ENCODE peak calls at places on chromosomes 3 and 15, in eight cellular contexts. One of them, this sample, is unnamed.

GRCh38 chr3:168096210-168096795 is 579 bp upstream of the GOLIM4 start:
- DNase-seq in B cell: peak
- DNase-seq in heart left ventricle: no peak
- DNase-seq in fibroblast of pulmonary artery: peak
- DNase-seq in astrocyte of the spinal cord: peak
- DNase-seq in stimulated activated CD4-positive, alpha-beta T cell treated with anti-CD3 and anti-CD28 coated beads, TNF-alpha, amount 100 ng/mL, for 1 hour: no peak
- DNase-seq in AG09319: peak
- DNase-seq in stimulated activated naive CD8-positive, alpha-beta T cell treated with anti-CD3 and anti-CD28 coated beads, Interleukin-15, Interleukin-2, amounts not matched to agents 100 U/mL and 50 U/mL, for 24 hours: peak
- DNase-seq in this sample: peak

GRCh38 chr15:48962662-48963523 is 826 bp downstream of the SHC4 start:
- DNase-seq in fibroblast of pulmonary artery: peak
- DNase-seq in stimulated activated CD4-positive, alpha-beta T cell treated with anti-CD3 and anti-CD28 coated beads, TNF-alpha, amount 100 ng/mL, for 1 hour: no peak
- DNase-seq in B cell: peak
- DNase-seq in astrocyte of the spinal cord: peak
- DNase-seq in heart left ventricle: no peak
- DNase-seq in AG09319: no peak
- DNase-seq in stimulated activated naive CD8-positive, alpha-beta T cell treated with anti-CD3 and anti-CD28 coated beads, Interleukin-15, Interleukin-2, amounts not matched to agents 100 U/mL and 50 U/mL, for 24 hours: peak
- DNase-seq in this sample: peak

GRCh38 chr3:167941234-167941995 is 154.3 kb downstream of the GOLIM4 start:
- DNase-seq in AG09319: peak
- DNase-seq in astrocyte of the spinal cord: peak
- DNase-seq in stimulated activated naive CD8-positive, alpha-beta T cell treated with anti-CD3 and anti-CD28 coated beads, Interleukin-15, Interleukin-2, amounts not matched to agents 100 U/mL and 50 U/mL, for 24 hours: no peak
- DNase-seq in stimulated activated CD4-positive, alpha-beta T cell treated with anti-CD3 and anti-CD28 coated beads, TNF-alpha, amount 100 ng/mL, for 1 hour: no peak
- DNase-seq in B cell: no peak
- DNase-seq in fibroblast of pulmonary artery: peak
- DNase-seq in heart left ventricle: peak
- DNase-seq in this sample: peak

GRCh38 chr3:125022186-125022585 is 33.6 kb downstream of the HEG1 start:
- DNase-seq in AG09319: no peak
- DNase-seq in astrocyte of the spinal cord: no peak
- DNase-seq in B cell: no peak
- DNase-seq in fibroblast of pulmonary artery: no peak
- DNase-seq in heart left ventricle: no peak
- DNase-seq in stimulated activated CD4-positive, alpha-beta T cell treated with anti-CD3 and anti-CD28 coated beads, TNF-alpha, amount 100 ng/mL, for 1 hour: no peak
- DNase-seq in stimulated activated naive CD8-positive, alpha-beta T cell treated with anti-CD3 and anti-CD28 coated beads, Interleukin-15, Interleukin-2, amounts not matched to agents 100 U/mL and 50 U/mL, for 24 hours: no peak
- DNase-seq in this sample: no peak

GRCh38 chr3:20185364-20185732 is 658 bp downstream of the SGO1 start:
- DNase-seq in AG09319: no peak
- DNase-seq in astrocyte of the spinal cord: no peak
- DNase-seq in heart left ventricle: no peak
- DNase-seq in B cell: no peak
- DNase-seq in stimulated activated CD4-positive, alpha-beta T cell treated with anti-CD3 and anti-CD28 coated beads, TNF-alpha, amount 100 ng/mL, for 1 hour: no peak
- DNase-seq in stimulated activated naive CD8-positive, alpha-beta T cell treated with anti-CD3 and anti-CD28 coated beads, Interleukin-15, Interleukin-2, amounts not matched to agents 100 U/mL and 50 U/mL, for 24 hours: peak
- DNase-seq in fibroblast of pulmonary artery: peak
- DNase-seq in this sample: peak

GRCh38 chr15:72011291-72011940 is 106.5 kb downstream of the MYO9A start:
- DNase-seq in stimulated activated naive CD8-positive, alpha-beta T cell treated with anti-CD3 and anti-CD28 coated beads, Interleukin-15, Interleukin-2, amounts not matched to agents 100 U/mL and 50 U/mL, for 24 hours: no peak
- DNase-seq in heart left ventricle: no peak
- DNase-seq in fibroblast of pulmonary artery: no peak
- DNase-seq in AG09319: no peak
- DNase-seq in stimulated activated CD4-positive, alpha-beta T cell treated with anti-CD3 and anti-CD28 coated beads, TNF-alpha, amount 100 ng/mL, for 1 hour: no peak
- DNase-seq in B cell: no peak
- DNase-seq in astrocyte of the spinal cord: no peak
- DNase-seq in this sample: no peak

GRCh38 chr15:68503213-68503612 is 71.2 kb upstream of the ITGA11 start:
- DNase-seq in fibroblast of pulmonary artery: no peak
- DNase-seq in stimulated activated CD4-positive, alpha-beta T cell treated with anti-CD3 and anti-CD28 coated beads, TNF-alpha, amount 100 ng/mL, for 1 hour: no peak
- DNase-seq in stimulated activated naive CD8-positive, alpha-beta T cell treated with anti-CD3 and anti-CD28 coated beads, Interleukin-15, Interleukin-2, amounts not matched to agents 100 U/mL and 50 U/mL, for 24 hours: no peak
- DNase-seq in heart left ventricle: no peak
- DNase-seq in B cell: no peak
- DNase-seq in astrocyte of the spinal cord: no peak
- DNase-seq in AG09319: no peak
- DNase-seq in this sample: no peak

GRCh38 chr3:24678441-24678865 is 183.8 kb upstream of the THRB start:
- DNase-seq in B cell: no peak
- DNase-seq in AG09319: peak
- DNase-seq in heart left ventricle: no peak
- DNase-seq in stimulated activated naive CD8-positive, alpha-beta T cell treated with anti-CD3 and anti-CD28 coated beads, Interleukin-15, Interleukin-2, amounts not matched to agents 100 U/mL and 50 U/mL, for 24 hours: peak
- DNase-seq in fibroblast of pulmonary artery: peak
- DNase-seq in astrocyte of the spinal cord: peak
- DNase-seq in stimulated activated CD4-positive, alpha-beta T cell treated with anti-CD3 and anti-CD28 coated beads, TNF-alpha, amount 100 ng/mL, for 1 hour: no peak
- DNase-seq in this sample: no peak

GRCh38 chr3:46615050-46615449 is 2.7 kb downstream of the FAM240A start:
- DNase-seq in AG09319: no peak
- DNase-seq in fibroblast of pulmonary artery: no peak
- DNase-seq in stimulated activated naive CD8-positive, alpha-beta T cell treated with anti-CD3 and anti-CD28 coated beads, Interleukin-15, Interleukin-2, amounts not matched to agents 100 U/mL and 50 U/mL, for 24 hours: no peak
- DNase-seq in stimulated activated CD4-positive, alpha-beta T cell treated with anti-CD3 and anti-CD28 coated beads, TNF-alpha, amount 100 ng/mL, for 1 hour: no peak
- DNase-seq in heart left ventricle: no peak
- DNase-seq in B cell: no peak
- DNase-seq in astrocyte of the spinal cord: no peak
- DNase-seq in this sample: no peak

GRCh38 chr3:158773166-158773565 is 28.7 kb upstream of the MFSD1 start:
- DNase-seq in astrocyte of the spinal cord: no peak
- DNase-seq in stimulated activated naive CD8-positive, alpha-beta T cell treated with anti-CD3 and anti-CD28 coated beads, Interleukin-15, Interleukin-2, amounts not matched to agents 100 U/mL and 50 U/mL, for 24 hours: no peak
- DNase-seq in stimulated activated CD4-positive, alpha-beta T cell treated with anti-CD3 and anti-CD28 coated beads, TNF-alpha, amount 100 ng/mL, for 1 hour: no peak
- DNase-seq in fibroblast of pulmonary artery: no peak
- DNase-seq in AG09319: no peak
- DNase-seq in heart left ventricle: no peak
- DNase-seq in B cell: no peak
- DNase-seq in this sample: no peak

GRCh38 chr15:67082007-67082536 is 16.7 kb downstream of the SMAD3 start:
- DNase-seq in astrocyte of the spinal cord: no peak
- DNase-seq in stimulated activated naive CD8-positive, alpha-beta T cell treated with anti-CD3 and anti-CD28 coated beads, Interleukin-15, Interleukin-2, amounts not matched to agents 100 U/mL and 50 U/mL, for 24 hours: no peak
- DNase-seq in fibroblast of pulmonary artery: no peak
- DNase-seq in B cell: peak
- DNase-seq in AG09319: no peak
- DNase-seq in heart left ventricle: no peak
- DNase-seq in stimulated activated CD4-positive, alpha-beta T cell treated with anti-CD3 and anti-CD28 coated beads, TNF-alpha, amount 100 ng/mL, for 1 hour: peak
- DNase-seq in this sample: no peak

GRCh38 chr3:6736781-6737180 is 124.1 kb upstream of the GRM7 start:
- DNase-seq in fibroblast of pulmonary artery: no peak
- DNase-seq in AG09319: no peak
- DNase-seq in stimulated activated naive CD8-positive, alpha-beta T cell treated with anti-CD3 and anti-CD28 coated beads, Interleukin-15, Interleukin-2, amounts not matched to agents 100 U/mL and 50 U/mL, for 24 hours: no peak
- DNase-seq in astrocyte of the spinal cord: no peak
- DNase-seq in stimulated activated CD4-positive, alpha-beta T cell treated with anti-CD3 and anti-CD28 coated beads, TNF-alpha, amount 100 ng/mL, for 1 hour: no peak
- DNase-seq in heart left ventricle: no peak
- DNase-seq in B cell: no peak
- DNase-seq in this sample: no peak

GRCh38 chr15:55348281-55348778 is 29.3 kb downstream of the PIGB start:
- DNase-seq in AG09319: no peak
- DNase-seq in astrocyte of the spinal cord: no peak
- DNase-seq in B cell: no peak
- DNase-seq in heart left ventricle: no peak
- DNase-seq in stimulated activated CD4-positive, alpha-beta T cell treated with anti-CD3 and anti-CD28 coated beads, TNF-alpha, amount 100 ng/mL, for 1 hour: no peak
- DNase-seq in stimulated activated naive CD8-positive, alpha-beta T cell treated with anti-CD3 and anti-CD28 coated beads, Interleukin-15, Interleukin-2, amounts not matched to agents 100 U/mL and 50 U/mL, for 24 hours: no peak
- DNase-seq in fibroblast of pulmonary artery: no peak
- DNase-seq in this sample: no peak

GRCh38 chr15:50128266-50128665 is 9.2 kb upstream of the ATP8B4 start:
- DNase-seq in astrocyte of the spinal cord: no peak
- DNase-seq in heart left ventricle: peak
- DNase-seq in B cell: no peak
- DNase-seq in fibroblast of pulmonary artery: no peak
- DNase-seq in stimulated activated CD4-positive, alpha-beta T cell treated with anti-CD3 and anti-CD28 coated beads, TNF-alpha, amount 100 ng/mL, for 1 hour: no peak
- DNase-seq in AG09319: no peak
- DNase-seq in stimulated activated naive CD8-positive, alpha-beta T cell treated with anti-CD3 and anti-CD28 coated beads, Interleukin-15, Interleukin-2, amounts not matched to agents 100 U/mL and 50 U/mL, for 24 hours: no peak
- DNase-seq in this sample: no peak

GRCh38 chr15:27339138-27339537 is 368.2 kb downstream of the GABRG3 start:
- DNase-seq in fibroblast of pulmonary artery: no peak
- DNase-seq in heart left ventricle: no peak
- DNase-seq in B cell: no peak
- DNase-seq in stimulated activated naive CD8-positive, alpha-beta T cell treated with anti-CD3 and anti-CD28 coated beads, Interleukin-15, Interleukin-2, amounts not matched to agents 100 U/mL and 50 U/mL, for 24 hours: no peak
- DNase-seq in stimulated activated CD4-positive, alpha-beta T cell treated with anti-CD3 and anti-CD28 coated beads, TNF-alpha, amount 100 ng/mL, for 1 hour: no peak
- DNase-seq in AG09319: no peak
- DNase-seq in astrocyte of the spinal cord: no peak
- DNase-seq in this sample: no peak

GRCh38 chr15:81297580-81298575 is 26.1 kb downstream of the STARD5 start:
- DNase-seq in astrocyte of the spinal cord: no peak
- DNase-seq in heart left ventricle: no peak
- DNase-seq in fibroblast of pulmonary artery: no peak
- DNase-seq in B cell: no peak
- DNase-seq in stimulated activated CD4-positive, alpha-beta T cell treated with anti-CD3 and anti-CD28 coated beads, TNF-alpha, amount 100 ng/mL, for 1 hour: no peak
- DNase-seq in AG09319: no peak
- DNase-seq in stimulated activated naive CD8-positive, alpha-beta T cell treated with anti-CD3 and anti-CD28 coated beads, Interleukin-15, Interleukin-2, amounts not matched to agents 100 U/mL and 50 U/mL, for 24 hours: no peak
- DNase-seq in this sample: no peak

GRCh38 chr3:1191061-1191460 is 98.2 kb downstream of the CNTN6 start:
- DNase-seq in stimulated activated CD4-positive, alpha-beta T cell treated with anti-CD3 and anti-CD28 coated beads, TNF-alpha, amount 100 ng/mL, for 1 hour: no peak
- DNase-seq in stimulated activated naive CD8-positive, alpha-beta T cell treated with anti-CD3 and anti-CD28 coated beads, Interleukin-15, Interleukin-2, amounts not matched to agents 100 U/mL and 50 U/mL, for 24 hours: no peak
- DNase-seq in fibroblast of pulmonary artery: peak
- DNase-seq in heart left ventricle: no peak
- DNase-seq in AG09319: no peak
- DNase-seq in astrocyte of the spinal cord: peak
- DNase-seq in B cell: no peak
- DNase-seq in this sample: no peak

GRCh38 chr15:66269326-66270090 is 16.0 kb upstream of the MEGF11 start:
- DNase-seq in stimulated activated naive CD8-positive, alpha-beta T cell treated with anti-CD3 and anti-CD28 coated beads, Interleukin-15, Interleukin-2, amounts not matched to agents 100 U/mL and 50 U/mL, for 24 hours: no peak
- DNase-seq in heart left ventricle: no peak
- DNase-seq in astrocyte of the spinal cord: peak
- DNase-seq in AG09319: no peak
- DNase-seq in B cell: no peak
- DNase-seq in stimulated activated CD4-positive, alpha-beta T cell treated with anti-CD3 and anti-CD28 coated beads, TNF-alpha, amount 100 ng/mL, for 1 hour: no peak
- DNase-seq in fibroblast of pulmonary artery: peak
- DNase-seq in this sample: peak

GRCh38 chr3:197692641-197693040 is 44.1 kb downstream of the RUBCN start:
- DNase-seq in fibroblast of pulmonary artery: peak
- DNase-seq in stimulated activated CD4-positive, alpha-beta T cell treated with anti-CD3 and anti-CD28 coated beads, TNF-alpha, amount 100 ng/mL, for 1 hour: no peak
- DNase-seq in heart left ventricle: no peak
- DNase-seq in stimulated activated naive CD8-positive, alpha-beta T cell treated with anti-CD3 and anti-CD28 coated beads, Interleukin-15, Interleukin-2, amounts not matched to agents 100 U/mL and 50 U/mL, for 24 hours: no peak
- DNase-seq in astrocyte of the spinal cord: no peak
- DNase-seq in B cell: no peak
- DNase-seq in AG09319: no peak
- DNase-seq in this sample: peak

GRCh38 chr15:33358303-33358702 is 47.5 kb downstream of the RYR3 start:
- DNase-seq in heart left ventricle: no peak
- DNase-seq in B cell: no peak
- DNase-seq in astrocyte of the spinal cord: peak
- DNase-seq in stimulated activated CD4-positive, alpha-beta T cell treated with anti-CD3 and anti-CD28 coated beads, TNF-alpha, amount 100 ng/mL, for 1 hour: no peak
- DNase-seq in fibroblast of pulmonary artery: no peak
- DNase-seq in AG09319: no peak
- DNase-seq in stimulated activated naive CD8-positive, alpha-beta T cell treated with anti-CD3 and anti-CD28 coated beads, Interleukin-15, Interleukin-2, amounts not matched to agents 100 U/mL and 50 U/mL, for 24 hours: no peak
- DNase-seq in this sample: no peak

GRCh38 chr15:25710184-25710583 is 152.9 kb downstream of the ATP10A start:
- DNase-seq in B cell: peak
- DNase-seq in AG09319: no peak
- DNase-seq in astrocyte of the spinal cord: no peak
- DNase-seq in fibroblast of pulmonary artery: peak
- DNase-seq in stimulated activated naive CD8-positive, alpha-beta T cell treated with anti-CD3 and anti-CD28 coated beads, Interleukin-15, Interleukin-2, amounts not matched to agents 100 U/mL and 50 U/mL, for 24 hours: peak
- DNase-seq in stimulated activated CD4-positive, alpha-beta T cell treated with anti-CD3 and anti-CD28 coated beads, TNF-alpha, amount 100 ng/mL, for 1 hour: peak
- DNase-seq in heart left ventricle: peak
- DNase-seq in this sample: no peak

GRCh38 chr3:187230011-187230410 is 32.7 kb downstream of the RTP1 start:
- DNase-seq in astrocyte of the spinal cord: no peak
- DNase-seq in stimulated activated naive CD8-positive, alpha-beta T cell treated with anti-CD3 and anti-CD28 coated beads, Interleukin-15, Interleukin-2, amounts not matched to agents 100 U/mL and 50 U/mL, for 24 hours: no peak
- DNase-seq in AG09319: no peak
- DNase-seq in heart left ventricle: no peak
- DNase-seq in B cell: no peak
- DNase-seq in fibroblast of pulmonary artery: no peak
- DNase-seq in stimulated activated CD4-positive, alpha-beta T cell treated with anti-CD3 and anti-CD28 coated beads, TNF-alpha, amount 100 ng/mL, for 1 hour: no peak
- DNase-seq in this sample: no peak

GRCh38 chr3:173065543-173065970 is 75.5 kb downstream of the SPATA16 start:
- DNase-seq in AG09319: no peak
- DNase-seq in fibroblast of pulmonary artery: peak
- DNase-seq in B cell: no peak
- DNase-seq in heart left ventricle: peak
- DNase-seq in stimulated activated naive CD8-positive, alpha-beta T cell treated with anti-CD3 and anti-CD28 coated beads, Interleukin-15, Interleukin-2, amounts not matched to agents 100 U/mL and 50 U/mL, for 24 hours: no peak
- DNase-seq in astrocyte of the spinal cord: peak
- DNase-seq in stimulated activated CD4-positive, alpha-beta T cell treated with anti-CD3 and anti-CD28 coated beads, TNF-alpha, amount 100 ng/mL, for 1 hour: no peak
- DNase-seq in this sample: no peak

GRCh38 chr15:25829075-25829474 is 34.1 kb downstream of the ATP10A start:
- DNase-seq in heart left ventricle: no peak
- DNase-seq in AG09319: no peak
- DNase-seq in astrocyte of the spinal cord: no peak
- DNase-seq in stimulated activated naive CD8-positive, alpha-beta T cell treated with anti-CD3 and anti-CD28 coated beads, Interleukin-15, Interleukin-2, amounts not matched to agents 100 U/mL and 50 U/mL, for 24 hours: no peak
- DNase-seq in B cell: no peak
- DNase-seq in stimulated activated CD4-positive, alpha-beta T cell treated with anti-CD3 and anti-CD28 coated beads, TNF-alpha, amount 100 ng/mL, for 1 hour: no peak
- DNase-seq in fibroblast of pulmonary artery: no peak
- DNase-seq in this sample: no peak

GRCh38 chr3:101722394-101723173 is 1.8 kb upstream of the CEP97 start:
- DNase-seq in stimulated activated CD4-positive, alpha-beta T cell treated with anti-CD3 and anti-CD28 coated beads, TNF-alpha, amount 100 ng/mL, for 1 hour: no peak
- DNase-seq in AG09319: no peak
- DNase-seq in heart left ventricle: no peak
- DNase-seq in fibroblast of pulmonary artery: no peak
- DNase-seq in stimulated activated naive CD8-positive, alpha-beta T cell treated with anti-CD3 and anti-CD28 coated beads, Interleukin-15, Interleukin-2, amounts not matched to agents 100 U/mL and 50 U/mL, for 24 hours: no peak
- DNase-seq in B cell: peak
- DNase-seq in astrocyte of the spinal cord: no peak
- DNase-seq in this sample: no peak

GRCh38 chr15:41562784-41563198 is 3.8 kb downstream of the TYRO3 start:
- DNase-seq in heart left ventricle: no peak
- DNase-seq in fibroblast of pulmonary artery: peak
- DNase-seq in stimulated activated CD4-positive, alpha-beta T cell treated with anti-CD3 and anti-CD28 coated beads, TNF-alpha, amount 100 ng/mL, for 1 hour: no peak
- DNase-seq in astrocyte of the spinal cord: no peak
- DNase-seq in stimulated activated naive CD8-positive, alpha-beta T cell treated with anti-CD3 and anti-CD28 coated beads, Interleukin-15, Interleukin-2, amounts not matched to agents 100 U/mL and 50 U/mL, for 24 hours: no peak
- DNase-seq in B cell: no peak
- DNase-seq in AG09319: no peak
- DNase-seq in this sample: no peak

GRCh38 chr3:112333002-112333385 is at the start of gene CD200:
- DNase-seq in B cell: peak
- DNase-seq in astrocyte of the spinal cord: no peak
- DNase-seq in heart left ventricle: peak
- DNase-seq in stimulated activated naive CD8-positive, alpha-beta T cell treated with anti-CD3 and anti-CD28 coated beads, Interleukin-15, Interleukin-2, amounts not matched to agents 100 U/mL and 50 U/mL, for 24 hours: peak
- DNase-seq in fibroblast of pulmonary artery: peak
- DNase-seq in AG09319: no peak
- DNase-seq in stimulated activated CD4-positive, alpha-beta T cell treated with anti-CD3 and anti-CD28 coated beads, TNF-alpha, amount 100 ng/mL, for 1 hour: peak
- DNase-seq in this sample: peak

GRCh38 chr3:53235545-53235944 is 20.3 kb downstream of the TKT start:
- DNase-seq in AG09319: no peak
- DNase-seq in stimulated activated CD4-positive, alpha-beta T cell treated with anti-CD3 and anti-CD28 coated beads, TNF-alpha, amount 100 ng/mL, for 1 hour: no peak
- DNase-seq in astrocyte of the spinal cord: no peak
- DNase-seq in heart left ventricle: no peak
- DNase-seq in stimulated activated naive CD8-positive, alpha-beta T cell treated with anti-CD3 and anti-CD28 coated beads, Interleukin-15, Interleukin-2, amounts not matched to agents 100 U/mL and 50 U/mL, for 24 hours: no peak
- DNase-seq in fibroblast of pulmonary artery: no peak
- DNase-seq in B cell: no peak
- DNase-seq in this sample: no peak

GRCh38 chr3:195900426-195901355 is 7.7 kb downstream of the TNK2 start:
- DNase-seq in AG09319: no peak
- DNase-seq in fibroblast of pulmonary artery: peak
- DNase-seq in stimulated activated CD4-positive, alpha-beta T cell treated with anti-CD3 and anti-CD28 coated beads, TNF-alpha, amount 100 ng/mL, for 1 hour: no peak
- DNase-seq in B cell: no peak
- DNase-seq in heart left ventricle: peak
- DNase-seq in stimulated activated naive CD8-positive, alpha-beta T cell treated with anti-CD3 and anti-CD28 coated beads, Interleukin-15, Interleukin-2, amounts not matched to agents 100 U/mL and 50 U/mL, for 24 hours: peak
- DNase-seq in astrocyte of the spinal cord: peak
- DNase-seq in this sample: peak

GRCh38 chr3:155304394-155304793 is 10.9 kb upstream of the STRIT1 start:
- DNase-seq in heart left ventricle: no peak
- DNase-seq in stimulated activated CD4-positive, alpha-beta T cell treated with anti-CD3 and anti-CD28 coated beads, TNF-alpha, amount 100 ng/mL, for 1 hour: no peak
- DNase-seq in astrocyte of the spinal cord: no peak
- DNase-seq in fibroblast of pulmonary artery: no peak
- DNase-seq in B cell: no peak
- DNase-seq in stimulated activated naive CD8-positive, alpha-beta T cell treated with anti-CD3 and anti-CD28 coated beads, Interleukin-15, Interleukin-2, amounts not matched to agents 100 U/mL and 50 U/mL, for 24 hours: no peak
- DNase-seq in AG09319: no peak
- DNase-seq in this sample: no peak

GRCh38 chr3:97264180-97264579 is 449.8 kb downstream of the EPHA6 start:
- DNase-seq in AG09319: no peak
- DNase-seq in B cell: no peak
- DNase-seq in astrocyte of the spinal cord: no peak
- DNase-seq in stimulated activated naive CD8-positive, alpha-beta T cell treated with anti-CD3 and anti-CD28 coated beads, Interleukin-15, Interleukin-2, amounts not matched to agents 100 U/mL and 50 U/mL, for 24 hours: no peak
- DNase-seq in fibroblast of pulmonary artery: no peak
- DNase-seq in heart left ventricle: no peak
- DNase-seq in stimulated activated CD4-positive, alpha-beta T cell treated with anti-CD3 and anti-CD28 coated beads, TNF-alpha, amount 100 ng/mL, for 1 hour: no peak
- DNase-seq in this sample: no peak

GRCh38 chr3:78804251-78805037 is 963.4 kb downstream of the ROBO1 start:
- DNase-seq in heart left ventricle: peak
- DNase-seq in astrocyte of the spinal cord: peak
- DNase-seq in B cell: no peak
- DNase-seq in AG09319: peak
- DNase-seq in fibroblast of pulmonary artery: peak
- DNase-seq in stimulated activated naive CD8-positive, alpha-beta T cell treated with anti-CD3 and anti-CD28 coated beads, Interleukin-15, Interleukin-2, amounts not matched to agents 100 U/mL and 50 U/mL, for 24 hours: no peak
- DNase-seq in stimulated activated CD4-positive, alpha-beta T cell treated with anti-CD3 and anti-CD28 coated beads, TNF-alpha, amount 100 ng/mL, for 1 hour: no peak
- DNase-seq in this sample: no peak

GRCh38 chr3:39755100-39755499 is 54.3 kb upstream of the MYRIP start:
- DNase-seq in AG09319: no peak
- DNase-seq in fibroblast of pulmonary artery: no peak
- DNase-seq in stimulated activated naive CD8-positive, alpha-beta T cell treated with anti-CD3 and anti-CD28 coated beads, Interleukin-15, Interleukin-2, amounts not matched to agents 100 U/mL and 50 U/mL, for 24 hours: no peak
- DNase-seq in stimulated activated CD4-positive, alpha-beta T cell treated with anti-CD3 and anti-CD28 coated beads, TNF-alpha, amount 100 ng/mL, for 1 hour: no peak
- DNase-seq in B cell: no peak
- DNase-seq in heart left ventricle: no peak
- DNase-seq in astrocyte of the spinal cord: no peak
- DNase-seq in this sample: no peak

GRCh38 chr15:89090791-89091666 is 2.8 kb downstream of the ABHD2 start:
- DNase-seq in AG09319: peak
- DNase-seq in astrocyte of the spinal cord: peak
- DNase-seq in fibroblast of pulmonary artery: peak
- DNase-seq in B cell: peak
- DNase-seq in heart left ventricle: peak
- DNase-seq in stimulated activated naive CD8-positive, alpha-beta T cell treated with anti-CD3 and anti-CD28 coated beads, Interleukin-15, Interleukin-2, amounts not matched to agents 100 U/mL and 50 U/mL, for 24 hours: peak
- DNase-seq in stimulated activated CD4-positive, alpha-beta T cell treated with anti-CD3 and anti-CD28 coated beads, TNF-alpha, amount 100 ng/mL, for 1 hour: no peak
- DNase-seq in this sample: peak

This sample was measured in dermis blood vessel endothelial cell.